ENCODE peak calls at places on chromosomes 5 and 9, in four cellular contexts. One of them, this sample, is unnamed.

GRCh38 chr5:1311443-1312055 is 16.7 kb upstream of the TERT start:
- DNase-seq in adipocyte: no peak
- DNase-seq in heart right ventricle: no peak
- DNase-seq in heart left ventricle: no peak
- DNase-seq in this sample: no peak

GRCh38 chr9:137317021-137317978 is 15.2 kb upstream of the NRARP start:
- DNase-seq in heart right ventricle: no peak
- DNase-seq in heart left ventricle: no peak
- DNase-seq in adipocyte: no peak
- DNase-seq in this sample: no peak

GRCh38 chr5:78549043-78549442 is 99.5 kb downstream of the LHFPL2 start:
- DNase-seq in heart left ventricle: no peak
- DNase-seq in heart right ventricle: no peak
- DNase-seq in adipocyte: no peak
- DNase-seq in this sample: no peak

GRCh38 chr5:159092288-159092687 is 7.4 kb downstream of the EBF1 start:
- DNase-seq in adipocyte: no peak
- DNase-seq in heart right ventricle: no peak
- DNase-seq in heart left ventricle: no peak
- DNase-seq in this sample: no peak

GRCh38 chr5:149153751-149154610 is 12.7 kb downstream of the ABLIM3 start:
- DNase-seq in heart left ventricle: peak
- DNase-seq in adipocyte: peak
- DNase-seq in heart right ventricle: peak
- DNase-seq in this sample: peak

GRCh38 chr5:174723979-174724483 is 351 bp upstream of the MSX2 start:
- DNase-seq in heart left ventricle: no peak
- DNase-seq in heart right ventricle: peak
- DNase-seq in adipocyte: peak
- DNase-seq in this sample: no peak

GRCh38 chr9:5512658-5513452 is 2.5 kb downstream of the PDCD1LG2 start:
- DNase-seq in adipocyte: no peak
- DNase-seq in heart right ventricle: no peak
- DNase-seq in heart left ventricle: no peak
- DNase-seq in this sample: no peak

GRCh38 chr9:108300296-108301287 is 555.2 kb downstream of the ACTL7B start:
- DNase-seq in heart right ventricle: no peak
- DNase-seq in heart left ventricle: no peak
- DNase-seq in adipocyte: no peak
- DNase-seq in this sample: no peak

GRCh38 chr9:137226338-137227056 is 805 bp upstream of the RNF224 start:
- DNase-seq in heart left ventricle: no peak
- DNase-seq in heart right ventricle: no peak
- DNase-seq in adipocyte: no peak
- DNase-seq in this sample: no peak

GRCh38 chr5:61732376-61732775 is 400.3 kb downstream of the ZSWIM6 start:
- DNase-seq in heart left ventricle: no peak
- DNase-seq in heart right ventricle: no peak
- DNase-seq in adipocyte: no peak
- DNase-seq in this sample: no peak

GRCh38 chr5:40172721-40173120 is 507.0 kb upstream of the PTGER4 start:
- DNase-seq in adipocyte: no peak
- DNase-seq in heart left ventricle: no peak
- DNase-seq in heart right ventricle: no peak
- DNase-seq in this sample: no peak

GRCh38 chr5:117207088-117207668 is 632.6 kb upstream of the SEMA6A start:
- DNase-seq in adipocyte: no peak
- DNase-seq in heart right ventricle: no peak
- DNase-seq in heart left ventricle: no peak
- DNase-seq in this sample: no peak

GRCh38 chr5:151680944-151681427 is 5.7 kb downstream of the SPARC start:
- DNase-seq in heart left ventricle: no peak
- DNase-seq in adipocyte: no peak
- DNase-seq in heart right ventricle: no peak
- DNase-seq in this sample: peak

GRCh38 chr5:132363431-132364112 is 5.9 kb upstream of the SLC22A5 start:
- DNase-seq in heart right ventricle: peak
- DNase-seq in heart left ventricle: peak
- DNase-seq in adipocyte: peak
- DNase-seq in this sample: peak

GRCh38 chr9:137970686-137971476 is 93.3 kb downstream of the CACNA1B start:
- DNase-seq in adipocyte: no peak
- DNase-seq in heart left ventricle: no peak
- DNase-seq in heart right ventricle: no peak
- DNase-seq in this sample: no peak

GRCh38 chr9:120382453-120382852 is 197.5 kb downstream of the CDK5RAP2 start:
- DNase-seq in adipocyte: no peak
- DNase-seq in heart right ventricle: no peak
- DNase-seq in heart left ventricle: no peak
- DNase-seq in this sample: no peak
- H3K4me3 ChIP-seq in adipocyte: no peak
- H3K4me3 ChIP-seq in heart right ventricle: no peak
- H3K4me3 ChIP-seq in heart left ventricle: no peak
- H3K4me3 ChIP-seq in this sample: no peak

GRCh38 chr9:95461448-95462381 is 55.1 kb downstream of the PTCH1 start:
- DNase-seq in adipocyte: no peak
- DNase-seq in heart left ventricle: no peak
- DNase-seq in heart right ventricle: no peak
- DNase-seq in this sample: no peak
- H3K4me3 ChIP-seq in adipocyte: peak
- H3K4me3 ChIP-seq in heart left ventricle: no peak
- H3K4me3 ChIP-seq in heart right ventricle: peak
- H3K4me3 ChIP-seq in this sample: no peak

DNA sequence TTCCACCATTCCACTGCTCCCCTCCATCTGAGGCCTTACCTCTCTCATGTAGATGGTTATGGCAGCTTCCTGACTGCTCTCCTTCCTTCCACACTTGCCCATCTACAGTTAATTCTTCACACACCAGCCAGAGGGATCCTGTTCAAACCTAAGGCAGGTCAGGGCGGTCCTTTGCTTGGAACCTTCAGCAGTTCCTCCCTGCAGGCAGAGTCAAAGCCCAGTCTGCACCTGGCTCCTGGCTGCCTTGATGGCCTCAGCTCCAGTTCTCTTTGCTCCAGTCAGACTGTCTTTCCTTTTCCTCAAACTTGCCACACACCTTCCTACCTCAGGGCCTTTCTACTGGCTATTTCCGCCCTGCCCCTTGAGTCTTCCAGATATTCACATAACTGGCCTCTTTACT is 30.2 kb upstream of the NR3C1 start:
- DNase-seq in heart right ventricle: no peak
- DNase-seq in heart left ventricle: no peak
- DNase-seq in adipocyte: no peak
- DNase-seq in this sample: no peak
- H3K4me3 ChIP-seq in heart right ventricle: no peak
- H3K4me3 ChIP-seq in heart left ventricle: no peak
- H3K4me3 ChIP-seq in adipocyte: no peak
- H3K4me3 ChIP-seq in this sample: no peak

GRCh38 chr5:38466444-38467189 is 89.8 kb downstream of the LIFR start:
- DNase-seq in heart right ventricle: peak
- DNase-seq in heart left ventricle: peak
- DNase-seq in adipocyte: no peak
- DNase-seq in this sample: peak
- H3K4me3 ChIP-seq in heart right ventricle: no peak
- H3K4me3 ChIP-seq in heart left ventricle: no peak
- H3K4me3 ChIP-seq in adipocyte: peak
- H3K4me3 ChIP-seq in this sample: no peak

GRCh38 chr9:126499911-126500599 is 113.7 kb upstream of the LMX1B start:
- DNase-seq in heart right ventricle: no peak
- DNase-seq in adipocyte: no peak
- DNase-seq in heart left ventricle: no peak
- DNase-seq in this sample: no peak
- H3K4me3 ChIP-seq in heart right ventricle: peak
- H3K4me3 ChIP-seq in adipocyte: peak
- H3K4me3 ChIP-seq in heart left ventricle: peak
- H3K4me3 ChIP-seq in this sample: no peak

GRCh38 chr9:77386187-77386586 is 208.9 kb downstream of the VPS13A start:
- DNase-seq in heart left ventricle: no peak
- DNase-seq in adipocyte: peak
- DNase-seq in heart right ventricle: no peak
- DNase-seq in this sample: peak
- H3K4me3 ChIP-seq in heart left ventricle: no peak
- H3K4me3 ChIP-seq in adipocyte: no peak
- H3K4me3 ChIP-seq in heart right ventricle: no peak
- H3K4me3 ChIP-seq in this sample: no peak

GRCh38 chr5:141050622-141051525 is at the start of gene PCDHB1:
- DNase-seq in heart left ventricle: no peak
- DNase-seq in heart right ventricle: no peak
- DNase-seq in adipocyte: peak
- DNase-seq in this sample: no peak

GRCh38 chr5:141051526-141051876 is 327 bp downstream of the PCDHB1 start:
- DNase-seq in adipocyte: no peak
- DNase-seq in heart right ventricle: no peak
- DNase-seq in heart left ventricle: no peak
- DNase-seq in this sample: no peak
- H3K4me3 ChIP-seq in adipocyte: peak
- H3K4me3 ChIP-seq in heart right ventricle: peak
- H3K4me3 ChIP-seq in heart left ventricle: peak
- H3K4me3 ChIP-seq in this sample: peak

GRCh38 chr9:708182-708555 is 133.3 kb upstream of the DMRT1 start:
- DNase-seq in heart right ventricle: no peak
- DNase-seq in heart left ventricle: no peak
- DNase-seq in adipocyte: peak
- DNase-seq in this sample: no peak
- H3K4me3 ChIP-seq in heart right ventricle: peak
- H3K4me3 ChIP-seq in heart left ventricle: peak
- H3K4me3 ChIP-seq in adipocyte: peak
- H3K4me3 ChIP-seq in this sample: peak